ENCODE peak calls at places on chromosome 2, in six cellular contexts. P is memory B cell; N is HFF-Myc; H is hypothalamus; Z is stimulated activated CD4-positive, alpha-beta T cell treated with anti-CD3 and anti-CD28 coated beads, TNF-alpha, amount 100 ng/mL, for 4 hours; B is coronary artery. M is an unnamed sample.

GRCh38 chr2:6068441-6068935 is 376.3 kb downstream of the SOX11 start:
- DNase-seq in P (no peak), N (no peak), H (no peak), Z (no peak), B (no peak), M (no peak)

GRCh38 chr2:70580352-70580751 is 26.7 kb upstream of the TGFA start:
- DNase-seq in P (no peak), N (no peak), H (no peak), Z (no peak), B (no peak), M (no peak)

GRCh38 chr2:84970266-84970955 is 550 bp upstream of the KCMF1 start:
- DNase-seq in P (peak; percentile 45), N (no peak), H (peak; percentile 32), Z (peak; percentile 20), B (peak; percentile 82), M (peak; percentile 50)

GRCh38 chr2:216578325-216578724 is 54.9 kb upstream of the IGFBP2 start:
- DNase-seq in P (no peak), N (no peak), H (no peak), Z (no peak), B (no peak), M (no peak)

GRCh38 chr2:82539222-82539621 is 1919.9 kb downstream of the SUCLG1 start:
- DNase-seq in P (no peak), N (no peak), H (no peak), Z (no peak), B (no peak), M (no peak)

GRCh38 chr2:14234911-14235310 is 397.6 kb upstream of the LRATD1 start:
- DNase-seq in P (no peak), N (no peak), H (no peak), Z (no peak), B (no peak), M (no peak)

GRCh38 chr2:177644838-177645237 is 252.3 kb downstream of the AGPS start:
- DNase-seq in P (no peak), N (no peak), H (no peak), Z (no peak), B (no peak), M (no peak)

GRCh38 chr2:182784777-182785176 is 68.7 kb downstream of the DNAJC10 start:
- DNase-seq in P (no peak), N (no peak), H (no peak), Z (no peak), B (no peak), M (no peak)

GRCh38 chr2:205627085-205627484 is 55.2 kb upstream of the NRP2 start:
- DNase-seq in P (no peak), N (no peak), H (no peak), Z (no peak), B (no peak), M (no peak)

GRCh38 chr2:122390406-122390805 is 635.0 kb downstream of the TSN start:
- DNase-seq in P (no peak), N (no peak), H (no peak), Z (no peak), B (no peak), M (no peak)

GRCh38 chr2:180999274-180999964 is 19.0 kb downstream of the UBE2E3 start:
- DNase-seq in P (no peak), N (no peak), H (no peak), Z (no peak), B (no peak), M (no peak)

GRCh38 chr2:71611781-71612545 is 158.6 kb downstream of the DYSF start:
- DNase-seq in P (no peak), N (no peak), H (no peak), Z (no peak), B (peak; percentile 46), M (no peak)

GRCh38 chr2:215431290-215431689 is 4.6 kb downstream of the FN1 start:
- DNase-seq in P (no peak), N (no peak), H (no peak), Z (no peak), B (no peak), M (no peak)

GRCh38 chr2:124241-124880 is 78.1 kb upstream of the FAM110C start:
- DNase-seq in P (no peak), N (no peak), H (no peak), Z (no peak), B (no peak), M (no peak)

GRCh38 chr2:113178891-113179290 is 5.1 kb downstream of the PSD4 start:
- DNase-seq in P (no peak), N (no peak), H (no peak), Z (no peak), B (no peak), M (no peak)

GRCh38 chr2:231666171-231667095 is 41.9 kb upstream of the PTMA start:
- DNase-seq in P (no peak), N (peak; percentile 88), H (peak; percentile 39), Z (no peak), B (peak; percentile 98), M (peak; percentile 76)

GRCh38 chr2:74179063-74179865 is 585 bp upstream of the MOB1A start:
- DNase-seq in P (no peak), N (no peak), H (no peak), Z (no peak), B (no peak), M (no peak)

GRCh38 chr2:180130403-180130802 is 123.3 kb upstream of the CWC22 start:
- DNase-seq in P (no peak), N (no peak), H (no peak), Z (no peak), B (no peak), M (no peak)

GRCh38 chr2:67752964-67753363 is 309.8 kb downstream of the C1D start:
- DNase-seq in P (no peak), N (peak; percentile 59), H (no peak), Z (no peak), B (no peak), M (no peak)

GRCh38 chr2:63047534-63048281 is 2.9 kb upstream of the OTX1 start:
- DNase-seq in P (peak; percentile 7), N (no peak), H (no peak), Z (no peak), B (no peak), M (no peak)

GRCh38 chr2:162155093-162155492 is 3.0 kb upstream of the GCG start:
- DNase-seq in P (no peak), N (no peak), H (no peak), Z (no peak), B (no peak), M (no peak)

GRCh38 chr2:203510941-203511305 is 24.2 kb downstream of the RAPH1 start:
- DNase-seq in P (no peak), N (no peak), H (no peak), Z (no peak), B (no peak), M (no peak)

GRCh38 chr2:217370391-217370790 is 510.5 kb upstream of the TNP1 start:
- DNase-seq in P (no peak), N (peak; percentile 59), H (no peak), Z (no peak), B (no peak), M (no peak)

GRCh38 chr2:9300214-9300613 is 93.6 kb downstream of the ASAP2 start:
- DNase-seq in P (no peak), N (no peak), H (no peak), Z (no peak), B (no peak), M (no peak)

GRCh38 chr2:75431276-75431675 is 129.5 kb downstream of the EVA1A start:
- DNase-seq in P (no peak), N (no peak), H (no peak), Z (no peak), B (no peak), M (no peak)

GRCh38 chr2:231482806-231483391 is 18.6 kb upstream of the NCL start:
- DNase-seq in P (peak; percentile 64), N (no peak), H (peak; percentile 27), Z (peak; percentile 59), B (peak; percentile 79), M (peak; percentile 87)

GRCh38 chr2:32135409-32135808 is 30.3 kb upstream of the SLC30A6 start:
- DNase-seq in P (peak; percentile 17), N (peak; percentile 35), H (no peak), Z (no peak), B (no peak), M (no peak)

GRCh38 chr2:241870081-241870541 is 582 bp downstream of the RTP5 start:
- DNase-seq in P (no peak), N (no peak), H (no peak), Z (no peak), B (no peak), M (peak; percentile 19)

GRCh38 chr2:242075163-242075562 is 205.6 kb downstream of the RTP5 start:
- DNase-seq in P (no peak), N (no peak), H (no peak), Z (no peak), B (no peak), M (no peak)